ENCODE peak calls at places on chromosomes 7 and 10, in ten cellular contexts. W is heart left ventricle; E is cardiac muscle cell; Y is effector memory CD4-positive, alpha-beta T cell; R is prostate gland; P is CD8-positive, alpha-beta memory T cell; Z is body of pancreas; I is thoracic aorta; T is breast epithelium; B is PC-3. J is an unnamed sample. For H3K4me1 and H3K27me3, the result is how much of the 10 kb centered on the place peaks cover.

GRCh38 chr10:52740913-52741675 is 31.5 kb downstream of the MBL2 start:
- DNase-seq in I (no peak), Z (peak), E (peak), W (no peak), Y (no peak), P (no peak), R (no peak), T (no peak), B (peak), J (no peak)

GRCh38 chr10:6838118-6838517 is 258.0 kb upstream of the PRKCQ start:
- DNase-seq in R (no peak), P (no peak), I (no peak), Z (no peak), Y (no peak), T (no peak), E (no peak), W (no peak), B (peak), J (no peak)

GRCh38 chr10:99858849-99859248 is 76.4 kb downstream of the ABCC2 start:
- DNase-seq in E (no peak), P (no peak), W (no peak), I (no peak), Y (no peak), B (no peak), Z (no peak), R (no peak), T (no peak), J (no peak)

GRCh38 chr10:94500063-94500462 is 45.5 kb upstream of the HELLS start:
- DNase-seq in W (no peak), B (peak), T (no peak), P (no peak), I (no peak), Y (no peak), Z (no peak), E (peak), R (no peak), J (no peak)

GRCh38 chr7:152970481-152970880 is 210.9 kb downstream of the ACTR3B start:
- DNase-seq in W (no peak), Y (no peak), P (no peak), R (no peak), T (no peak), E (no peak), I (no peak), B (no peak), Z (no peak), J (no peak)

GRCh38 chr10:43228783-43229207 is 38.1 kb downstream of the RASGEF1A start:
- DNase-seq in P (peak), E (no peak), B (no peak), I (no peak), W (no peak), R (no peak), Y (no peak), T (peak), Z (peak), J (peak)

GRCh38 chr7:53119514-53119933 is 84.1 kb downstream of the POM121L12 start:
- DNase-seq in T (no peak), B (no peak), P (no peak), Z (no peak), Y (no peak), E (no peak), I (no peak), W (no peak), R (no peak), J (no peak)

GRCh38 chr7:35736725-35737124 is 41.8 kb upstream of the HERPUD2 start:
- DNase-seq in T (no peak), R (no peak), W (no peak), E (peak), Z (no peak), I (no peak), B (peak), P (no peak), Y (no peak), J (no peak)

GRCh38 chr7:69782917-69783684 is 184.8 kb downstream of the AUTS2 start:
- DNase-seq in Z (no peak), B (no peak), P (no peak), R (peak), I (no peak), E (peak), T (no peak), Y (no peak), W (peak), J (peak)

GRCh38 chr10:123038782-123039631 is 30.2 kb downstream of the ACADSB start:
- DNase-seq in P (no peak), B (no peak), T (no peak), Y (no peak), E (no peak), W (no peak), Z (no peak), I (no peak), R (no peak), J (no peak)

GRCh38 chr10:52940921-52941320 is 168.3 kb upstream of the MBL2 start:
- DNase-seq in W (no peak), P (no peak), T (no peak), R (no peak), Y (no peak), I (no peak), B (no peak), E (no peak), Z (no peak), J (no peak)

GRCh38 chr10:96764345-96764744 is 44.0 kb upstream of the PIK3AP1 start:
- DNase-seq in I (no peak), W (no peak), B (no peak), Y (no peak), T (no peak), Z (no peak), R (no peak), P (no peak), E (no peak), J (peak)

GRCh38 chr10:35765039-35765662 is 123.1 kb upstream of the FZD8 start:
- DNase-seq in Z (peak), R (no peak), I (no peak), E (peak), P (no peak), Y (no peak), W (peak), T (no peak), B (no peak), J (no peak)

GRCh38 chr10:119700321-119700954 is 25.4 kb upstream of the INPP5F start:
- DNase-seq in E (no peak), T (no peak), P (no peak), Z (no peak), Y (no peak), R (no peak), W (no peak), I (no peak), B (no peak), J (no peak)

GRCh38 chr10:112793197-112793921 is 156.7 kb upstream of the TCF7L2 start:
- DNase-seq in R (no peak), Z (no peak), W (no peak), I (no peak), B (peak), E (no peak), P (no peak), T (no peak), Y (no peak), J (peak)

GRCh38 chr7:30869794-30870491 is 41.7 kb upstream of the AQP1 start:
- DNase-seq in R (no peak), W (peak), B (no peak), E (peak), T (no peak), I (no peak), Z (no peak), Y (no peak), P (no peak), J (no peak)

GRCh38 chr7:149317986-149318672 is 56.1 kb downstream of the ZNF783 start:
- DNase-seq in Z (no peak), Y (no peak), R (no peak), B (peak), I (no peak), T (no peak), W (no peak), E (no peak), P (no peak), J (no peak)

GRCh38 chr7:37694208-37695080 is 10.9 kb downstream of the GPR141 start:
- DNase-seq in P (no peak), T (no peak), R (no peak), Y (no peak), B (no peak), I (no peak), E (no peak), W (no peak), Z (no peak), J (no peak)

GRCh38 chr10:75083972-75084833 is 27.3 kb upstream of the SAMD8 start:
- DNase-seq in T (no peak), I (no peak), B (no peak), R (no peak), E (peak), P (no peak), Z (no peak), Y (no peak), W (no peak), J (no peak)

GRCh38 chr7:25028370-25028971 is 48.5 kb upstream of the OSBPL3 start:
- DNase-seq in P (peak), Y (peak), W (no peak), I (no peak), T (no peak), B (peak), R (no peak), Z (no peak), E (peak), J (no peak)

GRCh38 chr7:128900237-128900636 is 10.3 kb downstream of the KCP start:
- DNase-seq in P (no peak), B (no peak), W (no peak), T (no peak), I (no peak), Y (no peak), E (no peak), R (no peak), Z (no peak), J (no peak)

GRCh38 chr7:155293721-155294642 is 3.7 kb upstream of the INSIG1 start:
- DNase-seq in T (no peak), E (no peak), Y (no peak), I (no peak), B (no peak), W (no peak), P (no peak), Z (no peak), R (no peak), J (no peak)

GRCh38 chr7:75572396-75572795 is 80.3 kb downstream of the SPDYE5 start:
- DNase-seq in R (no peak), I (no peak), E (no peak), B (no peak), Y (no peak), P (no peak), T (no peak), W (no peak), Z (no peak), J (no peak)

GRCh38 chr7:139995034-139995915 is 67.5 kb downstream of the PARP12 start:
- DNase-seq in T (no peak), Y (no peak), R (no peak), P (no peak), W (peak), Z (peak), E (peak), B (peak), I (no peak), J (no peak)

GRCh38 chr7:98913612-98914011 is 35.3 kb downstream of the TRRAP start:
- DNase-seq in E (no peak), Y (no peak), T (no peak), P (no peak), W (no peak), Z (no peak), B (peak), R (no peak), I (no peak), J (no peak)

GRCh38 chr7:154915600-154915999 is 87.3 kb downstream of the PAXIP1 start:
- DNase-seq in Y (no peak), W (no peak), Z (no peak), P (no peak), B (no peak), I (no peak), E (no peak), T (no peak), R (no peak), J (no peak)

GRCh38 chr7:45199506-45199905 is 41.9 kb downstream of the RAMP3 start:
- DNase-seq in T (no peak), W (no peak), P (no peak), B (no peak), Y (no peak), Z (peak), I (no peak), E (no peak), R (no peak), J (no peak)

GRCh38 chr7:54542920-54543539 is 855 bp downstream of the VSTM2A start:
- DNase-seq in I (no peak), P (no peak), W (no peak), T (no peak), R (no peak), B (peak), E (peak), Y (no peak), Z (no peak), J (no peak)

DNA sequence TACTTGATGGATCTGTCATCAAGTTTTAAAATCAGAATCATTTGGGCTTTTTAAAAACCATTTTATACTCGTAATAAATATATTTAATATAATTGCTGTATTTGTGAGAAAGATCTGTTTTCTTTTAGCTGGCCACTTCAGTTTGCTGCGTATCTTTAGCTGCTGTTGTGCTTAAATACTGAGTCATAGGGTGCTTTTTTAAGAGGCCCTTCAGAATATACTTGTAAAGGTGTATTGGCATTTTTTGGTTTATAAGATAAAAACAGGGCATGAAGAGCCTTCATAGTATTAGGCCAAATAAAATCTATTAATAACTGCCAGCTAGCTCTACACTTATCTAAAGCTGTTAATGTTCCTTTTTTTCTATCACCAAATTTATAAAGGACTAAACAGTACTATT is 43.8 kb downstream of the STK17A start:
- DNase-seq in I (no peak), R (no peak), T (no peak), Y (no peak), P (no peak), E (no peak), W (no peak), Z (no peak), B (no peak), J (no peak)
- H3K4me1 ChIP-seq in I (under half), R (under half), T (under half), Y (under half), P (half or more), E (under half), W (under half), Z (under half), B (under half), J (under half)

DNA sequence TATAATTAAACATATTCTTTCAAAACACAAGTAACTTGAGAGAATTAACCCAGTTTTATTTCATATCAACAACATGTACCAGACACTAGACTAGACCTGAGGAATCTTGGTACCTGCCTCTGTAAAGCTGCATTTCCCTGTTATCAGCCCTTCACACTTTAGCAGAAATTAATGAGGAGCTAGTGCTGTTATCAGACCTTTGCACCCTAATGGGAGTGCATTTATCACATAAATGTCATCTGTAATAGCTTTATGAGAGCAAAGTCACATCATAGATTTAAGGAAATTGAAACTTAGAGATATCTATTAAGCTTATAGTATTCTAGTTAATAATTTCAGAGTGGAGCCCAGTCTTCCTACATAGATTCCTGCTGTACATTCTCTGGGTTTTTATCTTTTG is 270.4 kb upstream of the YAE1 start:
- DNase-seq in W (no peak), Z (no peak), R (no peak), I (no peak), T (no peak), Y (no peak), B (no peak), E (no peak), P (no peak), J (no peak)
- H3K27me3 ChIP-seq in W (under half), Z (under half), R (under half), I (under half), T (under half), Y (under half), B (half or more), E (under half), P (under half), J (under half)

GRCh38 chr7:179948-180694 is 12.2 kb upstream of the FAM20C start:
- DNase-seq in P (no peak), I (no peak), E (no peak), R (no peak), B (no peak), Z (no peak), Y (no peak), T (no peak), W (no peak), J (no peak)
- H3K4me1 ChIP-seq in P (under half), I (under half), E (under half), R (under half), B (under half), Z (under half), Y (under half), T (under half), W (under half), J (under half)

DNA sequence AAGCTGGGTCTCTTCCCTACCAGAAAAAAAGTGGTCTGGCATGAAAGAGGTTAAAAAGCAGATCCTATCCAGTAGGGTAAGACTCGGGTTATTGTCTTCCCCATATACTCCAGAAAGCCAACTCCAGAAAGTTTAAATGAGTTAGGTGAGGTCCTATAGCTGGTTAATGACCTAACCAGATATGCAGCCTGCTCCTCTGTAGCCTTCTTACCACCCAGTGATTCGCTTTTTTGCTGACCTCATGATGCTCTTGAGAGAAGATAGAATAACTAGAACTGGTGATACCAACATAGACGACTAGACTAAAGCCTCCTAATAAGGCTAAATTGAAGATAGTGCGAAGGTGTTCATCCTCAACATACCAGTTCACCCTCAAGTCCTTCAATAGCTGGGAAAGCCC is 675 bp upstream of the GIMAP1 start:
- DNase-seq in E (no peak), W (no peak), I (no peak), B (no peak), Y (no peak), Z (no peak), P (no peak), T (no peak), R (no peak), J (no peak)
- H3K27me3 ChIP-seq in E (under half), W (under half), I (under half), B (half or more), Y (under half), Z (under half), P (under half), T (under half), R (under half), J (under half)

GRCh38 chr10:79106251-79106650 is 37.5 kb downstream of the ZMIZ1 start:
- DNase-seq in B (no peak), P (no peak), Y (no peak), Z (no peak), T (no peak), E (no peak), W (no peak), I (no peak), R (no peak), J (no peak)
- H3K4me1 ChIP-seq in B (under half), P (under half), Y (under half), Z (half or more), T (under half), E (under half), W (half or more), I (under half), R (under half), J (under half)

GRCh38 chr7:66920256-66920655 is 769 bp upstream of the TMEM248 start:
- DNase-seq in R (no peak), P (no peak), W (no peak), E (no peak), Z (no peak), T (no peak), B (no peak), I (no peak), Y (no peak), J (no peak)

GRCh38 chr7:66925255-66925654 is 4.2 kb downstream of the TMEM248 start:
- DNase-seq in W (no peak), R (no peak), B (no peak), T (no peak), P (no peak), E (no peak), Y (no peak), Z (no peak), I (no peak), J (no peak)

GRCh38 chr7:66920769-66921395 is at the start of gene TMEM248:
- DNase-seq in B (peak), W (peak), E (peak), T (peak), R (peak), P (peak), Z (peak), I (peak), Y (peak), J (peak)

GRCh38 chr7:66921918-66922486 is 977 bp downstream of the TMEM248 start:
- DNase-seq in P (peak), Z (no peak), E (no peak), I (no peak), W (no peak), Y (peak), R (no peak), T (no peak), B (peak), J (peak)

GRCh38 chr7:66921396-66921917 is 432 bp downstream of the TMEM248 start:
- DNase-seq in I (no peak), Z (peak), W (peak), P (peak), B (peak), E (peak), Y (peak), R (peak), T (peak), J (no peak)
- H3K27me3 ChIP-seq in I (under half), Z (under half), W (under half), P (under half), B (under half), E (under half), Y (under half), R (under half), T (under half), J (under half)

DNA sequence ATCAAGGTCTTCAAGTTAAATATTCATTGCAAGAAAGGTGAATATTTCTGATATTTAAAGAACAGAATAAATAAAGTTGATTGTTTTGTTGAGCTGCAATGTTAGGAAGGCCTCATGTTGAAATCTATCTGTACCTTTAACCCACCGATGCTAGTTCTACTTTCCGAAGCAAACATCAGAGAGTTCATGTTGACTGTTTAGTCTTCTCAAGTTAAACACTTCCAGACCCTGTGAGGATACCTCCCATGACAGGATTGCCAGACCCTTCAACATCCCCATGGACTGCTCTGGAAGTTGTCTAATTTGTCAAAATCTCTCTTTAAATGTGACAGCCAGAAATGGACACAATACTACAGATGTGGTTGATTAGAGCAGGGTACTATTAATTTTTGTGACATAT is 5.3 kb downstream of the SGCE start:
- DNase-seq in Z (no peak), T (no peak), P (no peak), E (no peak), W (no peak), I (no peak), B (no peak), Y (no peak), R (no peak), J (no peak)
- H3K4me1 ChIP-seq in Z (under half), T (under half), P (under half), E (under half), W (under half), I (under half), B (under half), Y (under half), R (under half), J (under half)

GRCh38 chr10:69858201-69858600 is 56.5 kb downstream of the COL13A1 start:
- DNase-seq in I (no peak), R (no peak), E (no peak), P (no peak), W (no peak), B (no peak), Z (no peak), T (no peak), Y (no peak), J (no peak)
- H3K27me3 ChIP-seq in I (under half), R (under half), E (under half), P (under half), W (under half), B (under half), Z (under half), T (under half), Y (under half), J (under half)

GRCh38 chr10:26738354-26738753 is 40.9 kb downstream of the PDSS1 start:
- DNase-seq in P (no peak), E (no peak), Z (no peak), B (no peak), R (no peak), Y (no peak), I (no peak), T (no peak), W (no peak), J (no peak)
- H3K4me1 ChIP-seq in P (under half), E (under half), Z (under half), B (under half), R (under half), Y (under half), I (under half), T (under half), W (under half), J (under half)

GRCh38 chr10:111079241-111079760 is 2.5 kb downstream of the ADRA2A start:
- DNase-seq in W (no peak), Z (no peak), T (no peak), P (no peak), Y (no peak), E (no peak), I (no peak), B (no peak), R (no peak), J (no peak)
- H3K27me3 ChIP-seq in W (half or more), Z (under half), T (under half), P (under half), Y (under half), E (half or more), I (under half), B (under half), R (under half), J (under half)

J was measured in Peyer's patch.